ENCODE peak calls at places on chromosomes 11 and 22, in nine cellular contexts. K, Y, T, L, P, E, F, R and A are unnamed samples. For H3K36me3, the result is how much of the 10 kb centered on the place peaks cover.

GRCh38 chr11:117829369-117829725 is 4.8 kb upstream of the FXYD2 start:
- DNase-seq in K (peak), Y (no peak), T (peak), L (peak), P (peak), E (no peak), F (peak), R (no peak), A (no peak)

GRCh38 chr22:37560682-37561208 is 465 bp downstream of the CDC42EP1 start:
- DNase-seq in K (peak), Y (peak), T (peak), L (peak), P (no peak), E (no peak), F (peak), R (no peak), A (no peak)

GRCh38 chr11:99893803-99894202 is 793.3 kb upstream of the ARHGAP42 start:
- DNase-seq in K (no peak), Y (no peak), T (no peak), L (no peak), P (no peak), E (no peak), F (no peak), R (no peak), A (no peak)

GRCh38 chr11:111631666-111632039 is 29.4 kb downstream of the SIK2 start:
- DNase-seq in K (no peak), Y (peak), T (no peak), L (no peak), P (no peak), E (no peak), F (no peak), R (peak), A (no peak)

GRCh38 chr11:66649903-66650302 is 11.4 kb downstream of the RBM4 start:
- DNase-seq in K (no peak), Y (no peak), T (no peak), L (no peak), P (no peak), E (no peak), F (no peak), R (no peak), A (no peak)

GRCh38 chr22:37319469-37319868 is 37.2 kb downstream of the CYTH4 start:
- DNase-seq in K (no peak), Y (no peak), T (no peak), L (no peak), P (no peak), E (no peak), F (no peak), R (no peak), A (no peak)

GRCh38 chr11:9755561-9755960 is 91.7 kb downstream of the SWAP70 start:
- DNase-seq in K (no peak), Y (peak), T (no peak), L (no peak), P (no peak), E (no peak), F (no peak), R (peak), A (no peak)

GRCh38 chr22:19704355-19705015 is 9.8 kb upstream of the SEPTIN5 start:
- DNase-seq in K (no peak), Y (no peak), T (no peak), L (no peak), P (no peak), E (peak), F (no peak), R (no peak), A (no peak)

GRCh38 chr11:14409891-14410290 is 50.9 kb upstream of the RRAS2 start:
- DNase-seq in K (no peak), Y (no peak), T (no peak), L (no peak), P (no peak), E (no peak), F (no peak), R (no peak), A (no peak)

DNA sequence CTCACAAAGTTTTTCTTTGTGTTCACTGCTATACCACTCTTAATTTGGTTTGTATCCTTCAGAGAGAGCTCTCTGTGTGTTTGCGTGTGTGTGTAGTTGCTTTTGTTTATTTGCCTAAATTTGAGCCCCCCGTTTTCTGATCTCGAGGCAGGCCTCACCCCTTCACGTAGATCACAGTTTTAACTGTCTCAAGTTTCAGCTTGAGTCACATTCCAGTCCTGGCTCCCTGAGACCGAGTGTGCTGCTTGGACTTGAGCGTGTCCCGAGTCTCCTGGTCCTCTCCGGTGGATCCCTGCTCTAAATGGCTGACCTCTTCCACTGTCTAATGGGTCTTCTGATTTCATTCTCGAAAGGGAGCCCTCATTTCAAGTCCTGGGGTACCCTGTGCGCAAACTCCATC is 9.2 kb downstream of the SPINDOC start:
- DNase-seq in K (no peak), Y (no peak), T (no peak), L (no peak), P (no peak), E (no peak), F (no peak), R (no peak), A (no peak)
- H3K36me3 ChIP-seq in K (under half), Y (under half), T (half or more), L (under half), P (under half), E (half or more), F (half or more), R (half or more), A (under half)

DNA sequence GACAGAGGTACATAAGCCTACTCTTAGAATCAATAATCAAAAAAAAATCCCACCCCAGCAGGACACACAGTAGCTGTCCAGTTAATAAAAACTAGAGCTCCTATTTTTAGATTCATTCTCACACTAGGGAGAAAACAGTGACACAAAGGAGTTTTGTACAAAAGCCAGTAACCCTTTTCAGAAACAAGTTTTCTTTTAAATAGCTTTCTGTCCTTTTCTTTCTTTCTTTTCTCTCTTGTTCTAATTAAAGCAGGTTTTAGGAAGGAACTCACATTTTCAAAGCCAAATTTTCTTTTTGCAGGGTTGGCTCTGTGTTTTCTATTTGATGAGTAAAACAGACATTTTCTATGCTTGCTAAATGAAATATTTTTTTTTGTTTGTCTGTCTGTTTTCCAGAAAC is 1390.7 kb downstream of the FAM181B start:
- DNase-seq in K (no peak), Y (no peak), T (no peak), L (no peak), P (no peak), E (no peak), F (no peak), R (no peak), A (no peak)
- TF ChIP-seq CTCF in K (no peak), Y (no peak), T (no peak), L (no peak), P (no peak), E (no peak), F (no peak), R (no peak), A (no peak)

GRCh38 chr11:123461164-123461563 is 31.1 kb downstream of the GRAMD1B start:
- DNase-seq in K (no peak), Y (no peak), T (peak), L (no peak), P (no peak), E (no peak), F (peak), R (no peak), A (no peak)
- H3K4me3 ChIP-seq in K (no peak), Y (no peak), T (no peak), L (no peak), P (no peak), E (no peak), F (no peak), R (no peak), A (no peak)

GRCh38 chr22:25896592-25896991 is 154.6 kb downstream of the MYO18B start:
- DNase-seq in K (no peak), Y (no peak), T (no peak), L (no peak), P (no peak), E (no peak), F (no peak), R (no peak), A (no peak)

GRCh38 chr22:25900390-25900789 is 158.4 kb downstream of the MYO18B start:
- DNase-seq in K (no peak), Y (no peak), T (no peak), L (no peak), P (no peak), E (no peak), F (no peak), R (no peak), A (no peak)

GRCh38 chr22:25900880-25901279 is 158.9 kb downstream of the MYO18B start:
- DNase-seq in K (no peak), Y (no peak), T (peak), L (no peak), P (no peak), E (no peak), F (no peak), R (no peak), A (no peak)

GRCh38 chr22:25899566-25899965 is 157.6 kb downstream of the MYO18B start:
- DNase-seq in K (no peak), Y (no peak), T (no peak), L (no peak), P (no peak), E (no peak), F (no peak), R (no peak), A (no peak)

DNA sequence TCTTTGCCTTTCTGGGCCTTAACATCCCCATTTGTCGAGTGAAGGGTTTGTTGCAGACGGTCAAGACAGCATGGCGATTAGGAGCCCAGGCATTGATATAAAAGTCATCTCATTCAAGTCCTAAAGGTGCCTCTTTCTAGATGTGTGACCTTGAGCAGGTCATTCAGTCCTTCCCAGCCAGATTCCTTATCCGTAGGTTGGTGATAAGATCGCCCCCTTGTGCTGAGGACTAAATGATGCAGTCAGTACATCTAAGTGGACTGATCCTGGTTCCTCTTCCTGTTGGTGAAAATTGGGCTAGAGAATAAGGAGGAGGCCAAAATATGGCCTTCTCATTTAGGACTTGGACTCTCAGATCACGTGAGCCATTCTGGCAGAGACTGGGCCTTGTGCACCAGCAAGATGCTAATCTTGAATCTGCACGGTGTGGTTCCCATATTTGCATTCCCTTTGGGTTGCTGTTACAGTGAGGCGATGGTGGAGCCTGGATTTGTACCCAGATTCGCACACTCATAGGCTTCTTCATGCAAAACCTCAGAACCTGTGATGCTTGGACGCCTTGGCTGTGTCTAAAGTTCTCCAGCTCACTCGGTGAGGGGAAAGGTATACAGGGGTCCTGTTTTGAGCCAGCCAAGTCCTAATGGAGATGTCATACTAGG is 156.8 kb downstream of the MYO18B start:
- DNase-seq in K (no peak), Y (no peak), T (no peak), L (no peak), P (no peak), E (no peak), F (no peak), R (no peak), A (no peak)
- H3K36me3 ChIP-seq in K (under half), Y (under half), T (half or more), L (under half), P (under half), E (under half), F (under half), R (under half), A (under half)

GRCh38 chr22:44328326-44328725 is 15.6 kb upstream of the SHISAL1 start:
- DNase-seq in K (no peak), Y (no peak), T (no peak), L (no peak), P (no peak), E (no peak), F (no peak), R (no peak), A (no peak)

GRCh38 chr22:44328762-44329161 is 16.0 kb upstream of the SHISAL1 start:
- DNase-seq in K (no peak), Y (no peak), T (no peak), L (no peak), P (no peak), E (no peak), F (no peak), R (no peak), A (no peak)

GRCh38 chr22:44330188-44330726 is 17.5 kb upstream of the SHISAL1 start:
- DNase-seq in K (no peak), Y (no peak), T (no peak), L (no peak), P (no peak), E (no peak), F (no peak), R (no peak), A (no peak)

GRCh38 chr22:44330727-44331660 is 18.2 kb upstream of the SHISAL1 start:
- DNase-seq in K (no peak), Y (no peak), T (no peak), L (no peak), P (no peak), E (no peak), F (no peak), R (no peak), A (no peak)

GRCh38 chr22:44329179-44329796 is 16.5 kb upstream of the SHISAL1 start:
- DNase-seq in K (no peak), Y (no peak), T (no peak), L (no peak), P (no peak), E (no peak), F (no peak), R (no peak), A (peak)
- TF ChIP-seq CTCF in K (no peak), Y (peak), T (no peak), L (no peak), P (no peak), E (no peak), F (no peak), R (no peak), A (no peak)

GRCh38 chr11:118913411-118914125 is 12.2 kb downstream of the BCL9L start:
- DNase-seq in K (peak), Y (no peak), T (no peak), L (no peak), P (no peak), E (no peak), F (no peak), R (no peak), A (peak)

GRCh38 chr11:118912742-118913410 is 12.8 kb downstream of the BCL9L start:
- DNase-seq in K (peak), Y (no peak), T (no peak), L (no peak), P (peak), E (no peak), F (peak), R (no peak), A (peak)

GRCh38 chr11:118910309-118911112 is 15.2 kb downstream of the BCL9L start:
- DNase-seq in K (peak), Y (peak), T (peak), L (peak), P (no peak), E (no peak), F (peak), R (peak), A (no peak)

GRCh38 chr11:118911113-118911879 is 14.4 kb downstream of the BCL9L start:
- DNase-seq in K (peak), Y (no peak), T (no peak), L (no peak), P (peak), E (no peak), F (no peak), R (no peak), A (no peak)

GRCh38 chr11:118911880-118912741 is 13.6 kb downstream of the BCL9L start:
- DNase-seq in K (peak), Y (peak), T (peak), L (peak), P (peak), E (no peak), F (peak), R (peak), A (peak)
- H3K4me3 ChIP-seq in K (peak), Y (peak), T (peak), L (peak), P (no peak), E (peak), F (no peak), R (peak), A (no peak)

GRCh38 chr11:70338594-70338993 is 59.7 kb upstream of the CTTN start:
- DNase-seq in K (no peak), Y (no peak), T (no peak), L (no peak), P (no peak), E (no peak), F (peak), R (no peak), A (no peak)
- H3K36me3 ChIP-seq in K (under half), Y (under half), T (half or more), L (under half), P (under half), E (half or more), F (half or more), R (under half), A (under half)

GRCh38 chr11:83921447-83922192 is 635.5 kb upstream of the CCDC90B start:
- DNase-seq in K (no peak), Y (no peak), T (no peak), L (no peak), P (no peak), E (no peak), F (no peak), R (no peak), A (no peak)

GRCh38 chr11:83922318-83922717 is 636.2 kb upstream of the CCDC90B start:
- DNase-seq in K (no peak), Y (no peak), T (no peak), L (no peak), P (no peak), E (no peak), F (no peak), R (no peak), A (no peak)

GRCh38 chr11:83923961-83924360 is 637.8 kb upstream of the CCDC90B start:
- DNase-seq in K (no peak), Y (no peak), T (no peak), L (no peak), P (no peak), E (no peak), F (no peak), R (no peak), A (no peak)

DNA sequence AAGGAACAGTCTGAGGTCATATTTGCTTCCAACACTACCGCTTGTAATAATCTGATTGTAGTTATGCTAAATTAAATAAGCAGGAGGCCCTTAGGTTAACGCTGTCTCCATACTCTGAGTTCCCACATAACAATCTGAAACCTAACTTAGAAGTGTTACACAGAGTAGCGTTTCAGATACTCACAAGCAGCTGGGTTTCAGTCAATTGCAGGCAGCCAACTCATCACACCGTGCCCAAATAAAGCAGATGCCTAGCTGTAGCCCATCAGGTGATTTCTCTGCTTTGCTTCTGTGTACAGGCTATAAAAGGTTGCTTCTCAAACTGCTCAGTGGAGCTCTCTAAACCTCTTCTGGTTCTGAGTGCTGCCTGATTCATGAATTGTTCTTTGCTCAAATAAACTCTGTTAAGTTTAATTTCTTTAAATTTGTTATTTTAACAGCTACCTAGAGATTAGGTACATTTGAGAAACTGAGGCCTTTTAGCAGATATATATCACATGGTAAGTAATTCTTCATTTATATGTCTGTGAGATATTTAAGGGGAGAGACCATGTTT is 638.9 kb upstream of the CCDC90B start:
- DNase-seq in K (no peak), Y (no peak), T (no peak), L (no peak), P (no peak), E (no peak), F (no peak), R (no peak), A (no peak)
- TF ChIP-seq CTCF in K (no peak), Y (no peak), T (no peak), L (no peak), P (no peak), E (no peak), F (no peak), R (no peak), A (no peak)